ENCODE peak calls at places on chromosome 9, in four cellular contexts. One of them, this sample, is unnamed.

GRCh38 chr9:100623969-100624368 is 46.1 kb downstream of the CAVIN4 start:
- DNase-seq in CD14-positive monocyte: no peak
- DNase-seq in AG04450: no peak
- DNase-seq in CD4-positive, alpha-beta T cell: no peak
- DNase-seq in this sample: no peak

GRCh38 chr9:26310294-26310693 is 582.3 kb downstream of the CAAP1 start:
- DNase-seq in CD14-positive monocyte: no peak
- DNase-seq in AG04450: peak
- DNase-seq in CD4-positive, alpha-beta T cell: no peak
- DNase-seq in this sample: no peak

GRCh38 chr9:33287087-33287490 is 3.2 kb upstream of the NFX1 start:
- DNase-seq in CD4-positive, alpha-beta T cell: peak
- DNase-seq in AG04450: peak
- DNase-seq in CD14-positive monocyte: no peak
- DNase-seq in this sample: no peak

GRCh38 chr9:79266986-79267385 is 304.8 kb upstream of the TLE4 start:
- DNase-seq in CD4-positive, alpha-beta T cell: no peak
- DNase-seq in CD14-positive monocyte: no peak
- DNase-seq in AG04450: no peak
- DNase-seq in this sample: no peak

GRCh38 chr9:131178895-131179294 is 53.5 kb downstream of the NUP214 start:
- DNase-seq in CD4-positive, alpha-beta T cell: no peak
- DNase-seq in AG04450: no peak
- DNase-seq in CD14-positive monocyte: no peak
- DNase-seq in this sample: no peak

GRCh38 chr9:9004844-9005243 is 1205.3 kb upstream of the DMAC1 start:
- DNase-seq in AG04450: no peak
- DNase-seq in CD14-positive monocyte: no peak
- DNase-seq in CD4-positive, alpha-beta T cell: no peak
- DNase-seq in this sample: no peak

GRCh38 chr9:14179449-14179848 is 134.5 kb downstream of the NFIB start:
- DNase-seq in CD14-positive monocyte: no peak
- DNase-seq in CD4-positive, alpha-beta T cell: no peak
- DNase-seq in AG04450: no peak
- DNase-seq in this sample: no peak

GRCh38 chr9:38357350-38358114 is 35.0 kb upstream of the ALDH1B1 start:
- DNase-seq in CD14-positive monocyte: no peak
- DNase-seq in AG04450: no peak
- DNase-seq in CD4-positive, alpha-beta T cell: no peak
- DNase-seq in this sample: no peak

GRCh38 chr9:136077491-136077890 is 17.6 kb downstream of the NACC2 start:
- DNase-seq in AG04450: no peak
- DNase-seq in CD14-positive monocyte: peak
- DNase-seq in CD4-positive, alpha-beta T cell: no peak
- DNase-seq in this sample: no peak

GRCh38 chr9:96420468-96421219 is 2.5 kb upstream of the ZNF367 start:
- DNase-seq in CD4-positive, alpha-beta T cell: no peak
- DNase-seq in AG04450: peak
- DNase-seq in CD14-positive monocyte: peak
- DNase-seq in this sample: no peak

GRCh38 chr9:134502261-134503211 is 139.1 kb upstream of the COL5A1 start:
- DNase-seq in CD14-positive monocyte: no peak
- DNase-seq in CD4-positive, alpha-beta T cell: no peak
- DNase-seq in AG04450: peak
- DNase-seq in this sample: no peak

GRCh38 chr9:131608469-131609115 is 63.3 kb downstream of the PRRT1B start:
- DNase-seq in CD4-positive, alpha-beta T cell: no peak
- DNase-seq in AG04450: peak
- DNase-seq in CD14-positive monocyte: no peak
- DNase-seq in this sample: no peak

GRCh38 chr9:2662496-2662895 is 40.9 kb downstream of the VLDLR start:
- DNase-seq in CD14-positive monocyte: no peak
- DNase-seq in AG04450: no peak
- DNase-seq in CD4-positive, alpha-beta T cell: no peak
- DNase-seq in this sample: no peak

GRCh38 chr9:35760651-35761050 is 6.6 kb upstream of the MSMP start:
- DNase-seq in AG04450: no peak
- DNase-seq in CD4-positive, alpha-beta T cell: no peak
- DNase-seq in CD14-positive monocyte: no peak
- DNase-seq in this sample: no peak

GRCh38 chr9:79651251-79651795 is 79.6 kb downstream of the TLE4 start:
- DNase-seq in CD4-positive, alpha-beta T cell: no peak
- DNase-seq in CD14-positive monocyte: peak
- DNase-seq in AG04450: no peak
- DNase-seq in this sample: no peak

GRCh38 chr9:135960328-135961276 is 571 bp downstream of the UBAC1 start:
- DNase-seq in CD14-positive monocyte: no peak
- DNase-seq in CD4-positive, alpha-beta T cell: no peak
- DNase-seq in AG04450: no peak
- DNase-seq in this sample: no peak

GRCh38 chr9:137423810-137424291 is 658 bp downstream of the NOXA1 start:
- DNase-seq in CD4-positive, alpha-beta T cell: no peak
- DNase-seq in CD14-positive monocyte: peak
- DNase-seq in AG04450: no peak
- DNase-seq in this sample: no peak

GRCh38 chr9:114777841-114778240 is 28.0 kb downstream of the TNFSF15 start:
- DNase-seq in AG04450: no peak
- DNase-seq in CD14-positive monocyte: no peak
- DNase-seq in CD4-positive, alpha-beta T cell: peak
- DNase-seq in this sample: no peak

GRCh38 chr9:72858089-72858912 is 94.6 kb downstream of the ALDH1A1 start:
- DNase-seq in AG04450: no peak
- DNase-seq in CD14-positive monocyte: no peak
- DNase-seq in CD4-positive, alpha-beta T cell: no peak
- DNase-seq in this sample: no peak

GRCh38 chr9:94860678-94861588 is 134.4 kb downstream of the AOPEP start:
- DNase-seq in CD14-positive monocyte: peak
- DNase-seq in CD4-positive, alpha-beta T cell: peak
- DNase-seq in AG04450: peak
- DNase-seq in this sample: peak

GRCh38 chr9:34279431-34279830 is 49.6 kb downstream of the KIF24 start:
- DNase-seq in CD4-positive, alpha-beta T cell: no peak
- DNase-seq in AG04450: no peak
- DNase-seq in CD14-positive monocyte: no peak
- DNase-seq in this sample: no peak

GRCh38 chr9:8877753-8878494 is 1078.3 kb upstream of the DMAC1 start:
- DNase-seq in CD4-positive, alpha-beta T cell: no peak
- DNase-seq in CD14-positive monocyte: no peak
- DNase-seq in AG04450: no peak
- DNase-seq in this sample: no peak

GRCh38 chr9:133780962-133781827 is 43.0 kb upstream of the SARDH start:
- DNase-seq in AG04450: no peak
- DNase-seq in CD14-positive monocyte: peak
- DNase-seq in CD4-positive, alpha-beta T cell: no peak
- DNase-seq in this sample: no peak

GRCh38 chr9:126708178-126708577 is 94.5 kb downstream of the LMX1B start:
- DNase-seq in CD4-positive, alpha-beta T cell: no peak
- DNase-seq in AG04450: no peak
- DNase-seq in CD14-positive monocyte: no peak
- DNase-seq in this sample: no peak

GRCh38 chr9:99353408-99353807 is 131.3 kb downstream of the SEC61B start:
- DNase-seq in CD14-positive monocyte: no peak
- DNase-seq in CD4-positive, alpha-beta T cell: no peak
- DNase-seq in AG04450: peak
- DNase-seq in this sample: no peak

GRCh38 chr9:91727316-91727861 is 222.6 kb downstream of the ROR2 start:
- DNase-seq in AG04450: peak
- DNase-seq in CD14-positive monocyte: no peak
- DNase-seq in CD4-positive, alpha-beta T cell: no peak
- DNase-seq in this sample: no peak

GRCh38 chr9:21597284-21597683 is 115.2 kb upstream of the IFNE start:
- DNase-seq in CD14-positive monocyte: no peak
- DNase-seq in CD4-positive, alpha-beta T cell: no peak
- DNase-seq in AG04450: no peak
- DNase-seq in this sample: no peak

GRCh38 chr9:16100596-16101091 is 547.8 kb downstream of the CCDC171 start:
- DNase-seq in CD4-positive, alpha-beta T cell: no peak
- DNase-seq in AG04450: no peak
- DNase-seq in CD14-positive monocyte: no peak
- DNase-seq in this sample: no peak

GRCh38 chr9:1157836-1158235 is 107.7 kb downstream of the DMRT2 start:
- DNase-seq in CD4-positive, alpha-beta T cell: no peak
- DNase-seq in CD14-positive monocyte: no peak
- DNase-seq in AG04450: no peak
- DNase-seq in this sample: no peak

GRCh38 chr9:36150529-36151305 is 14.2 kb downstream of the GLIPR2 start:
- DNase-seq in CD4-positive, alpha-beta T cell: no peak
- DNase-seq in AG04450: no peak
- DNase-seq in CD14-positive monocyte: no peak
- DNase-seq in this sample: no peak

GRCh38 chr9:123091459-123091858 is 58.0 kb downstream of the GPR21 start:
- DNase-seq in CD14-positive monocyte: no peak
- DNase-seq in CD4-positive, alpha-beta T cell: no peak
- DNase-seq in AG04450: no peak
- DNase-seq in this sample: no peak

GRCh38 chr9:115127191-115127817 is 9.3 kb upstream of the TNC start:
- DNase-seq in CD4-positive, alpha-beta T cell: no peak
- DNase-seq in CD14-positive monocyte: no peak
- DNase-seq in AG04450: peak
- DNase-seq in this sample: no peak

GRCh38 chr9:79470957-79471356 is 100.8 kb upstream of the TLE4 start:
- DNase-seq in AG04450: no peak
- DNase-seq in CD4-positive, alpha-beta T cell: no peak
- DNase-seq in CD14-positive monocyte: no peak
- DNase-seq in this sample: no peak

GRCh38 chr9:79221084-79221483 is 350.7 kb upstream of the TLE4 start:
- DNase-seq in CD4-positive, alpha-beta T cell: no peak
- DNase-seq in AG04450: no peak
- DNase-seq in CD14-positive monocyte: no peak
- DNase-seq in this sample: no peak

GRCh38 chr9:104085538-104085937 is 8.6 kb upstream of the SMC2 start:
- DNase-seq in CD14-positive monocyte: no peak
- DNase-seq in CD4-positive, alpha-beta T cell: no peak
- DNase-seq in AG04450: no peak
- DNase-seq in this sample: no peak

DNA sequence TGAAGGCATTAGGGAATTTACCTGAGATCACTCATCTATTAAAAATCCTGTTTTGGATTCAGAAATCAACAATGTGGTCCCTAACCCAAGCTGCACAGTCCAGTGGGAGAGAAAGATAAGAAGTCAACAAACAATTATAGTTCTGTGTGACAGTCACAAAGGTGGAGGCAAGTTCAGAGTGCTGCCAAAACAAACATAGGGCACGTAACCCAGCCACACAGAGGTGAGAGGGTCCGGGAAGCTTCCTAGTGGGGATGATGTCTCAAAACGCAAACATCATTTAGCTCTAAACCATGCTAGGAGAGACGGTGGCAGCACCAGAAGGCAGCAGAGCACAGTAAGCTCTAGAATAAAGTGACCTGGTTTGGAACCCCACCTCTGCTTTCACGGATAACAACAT is 158.9 kb downstream of the MAPKAP1 start:
- DNase-seq in AG04450: no peak
- DNase-seq in CD4-positive, alpha-beta T cell: no peak
- DNase-seq in CD14-positive monocyte: no peak
- DNase-seq in this sample: no peak
- TF ChIP-seq CTCF in AG04450: no peak
- TF ChIP-seq CTCF in CD4-positive, alpha-beta T cell: no peak
- TF ChIP-seq CTCF in CD14-positive monocyte: no peak
- TF ChIP-seq CTCF in this sample: no peak

GRCh38 chr9:120559546-120559945 is 20.4 kb downstream of the CDK5RAP2 start:
- DNase-seq in AG04450: no peak
- DNase-seq in CD4-positive, alpha-beta T cell: no peak
- DNase-seq in CD14-positive monocyte: no peak
- DNase-seq in this sample: no peak
- TF ChIP-seq CTCF in AG04450: no peak
- TF ChIP-seq CTCF in CD4-positive, alpha-beta T cell: no peak
- TF ChIP-seq CTCF in CD14-positive monocyte: no peak
- TF ChIP-seq CTCF in this sample: no peak

GRCh38 chr9:5073701-5074100 is 88.6 kb downstream of the JAK2 start:
- DNase-seq in AG04450: no peak
- DNase-seq in CD14-positive monocyte: no peak
- DNase-seq in CD4-positive, alpha-beta T cell: no peak
- DNase-seq in this sample: no peak
- TF ChIP-seq CTCF in AG04450: no peak
- TF ChIP-seq CTCF in CD14-positive monocyte: no peak
- TF ChIP-seq CTCF in CD4-positive, alpha-beta T cell: no peak
- TF ChIP-seq CTCF in this sample: no peak

GRCh38 chr9:116193636-116194035 is 40.0 kb downstream of the PAPPA start:
- DNase-seq in AG04450: peak
- DNase-seq in CD4-positive, alpha-beta T cell: no peak
- DNase-seq in CD14-positive monocyte: no peak
- DNase-seq in this sample: no peak

GRCh38 chr9:116190595-116190994 is 37.0 kb downstream of the PAPPA start:
- DNase-seq in CD4-positive, alpha-beta T cell: no peak
- DNase-seq in CD14-positive monocyte: no peak
- DNase-seq in AG04450: no peak
- DNase-seq in this sample: no peak

GRCh38 chr9:116190997-116191396 is 37.4 kb downstream of the PAPPA start:
- DNase-seq in CD4-positive, alpha-beta T cell: no peak
- DNase-seq in AG04450: peak
- DNase-seq in CD14-positive monocyte: no peak
- DNase-seq in this sample: no peak

GRCh38 chr9:116189683-116190082 is 36.1 kb downstream of the PAPPA start:
- DNase-seq in CD14-positive monocyte: no peak
- DNase-seq in AG04450: no peak
- DNase-seq in CD4-positive, alpha-beta T cell: no peak
- DNase-seq in this sample: no peak

GRCh38 chr9:116191757-116192415 is 38.3 kb downstream of the PAPPA start:
- DNase-seq in CD4-positive, alpha-beta T cell: no peak
- DNase-seq in CD14-positive monocyte: no peak
- DNase-seq in AG04450: no peak
- DNase-seq in this sample: no peak
- TF ChIP-seq CTCF in CD4-positive, alpha-beta T cell: no peak
- TF ChIP-seq CTCF in CD14-positive monocyte: no peak
- TF ChIP-seq CTCF in AG04450: no peak
- TF ChIP-seq CTCF in this sample: no peak

GRCh38 chr9:77455312-77455927 is 192.7 kb downstream of the GNA14 start:
- DNase-seq in CD14-positive monocyte: no peak
- DNase-seq in AG04450: no peak
- DNase-seq in CD4-positive, alpha-beta T cell: no peak
- DNase-seq in this sample: no peak
- TF ChIP-seq CTCF in CD14-positive monocyte: peak
- TF ChIP-seq CTCF in AG04450: peak
- TF ChIP-seq CTCF in CD4-positive, alpha-beta T cell: peak
- TF ChIP-seq CTCF in this sample: peak

DNA sequence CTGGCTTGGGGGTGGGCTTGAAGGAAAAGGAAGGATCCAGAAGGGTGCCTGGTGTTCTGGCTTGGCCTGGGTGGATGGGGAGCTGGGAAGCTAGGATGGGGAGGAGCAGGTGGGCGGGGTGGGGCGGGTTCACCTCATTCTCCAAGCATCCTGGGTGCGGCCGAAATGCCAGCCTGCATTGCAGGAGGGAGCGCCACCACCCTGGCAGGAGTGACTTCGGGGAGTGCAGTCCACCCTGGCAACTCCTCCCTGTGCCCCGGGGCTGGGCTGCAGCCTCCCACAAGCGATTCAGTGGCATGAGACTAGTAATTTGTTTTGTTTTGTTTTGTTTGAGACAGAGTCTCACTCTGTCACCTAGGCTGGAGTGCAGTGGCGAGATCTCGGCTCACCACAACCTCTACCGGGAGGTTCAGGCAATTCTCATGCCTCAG is 5.5 kb downstream of the TTC16 start:
- DNase-seq in AG04450: no peak
- DNase-seq in CD14-positive monocyte: no peak
- DNase-seq in CD4-positive, alpha-beta T cell: no peak
- DNase-seq in this sample: no peak
- TF ChIP-seq CTCF in AG04450: no peak
- TF ChIP-seq CTCF in CD14-positive monocyte: no peak
- TF ChIP-seq CTCF in CD4-positive, alpha-beta T cell: no peak
- TF ChIP-seq CTCF in this sample: no peak

This sample was measured in natural killer cell.